ENCODE peak calls at places on chromosomes 2 and 18, in eight cellular contexts. One of them, this sample, is unnamed.

GRCh38 chr2:48414980-48415764 is 114.8 kb upstream of the STON1 start:
- DNase-seq in NCI-H2081: peak; percentile 67
- DNase-seq in T-helper 17 cell: no peak
- DNase-seq in stimulated activated CD4-positive, alpha-beta T cell treated with anti-CD3 and anti-CD28 coated beads, Interleukin-4, amount 100 ng/mL, for 4 hours: no peak
- DNase-seq in Ammon's horn: peak; percentile 93
- DNase-seq in Peyer's patch: no peak
- DNase-seq in pancreas: no peak
- DNase-seq in Panc1: no peak
- DNase-seq in this sample: no peak

GRCh38 chr2:100878000-100878786 is 58.3 kb downstream of the NPAS2 start:
- DNase-seq in Peyer's patch: no peak
- DNase-seq in Panc1: no peak
- DNase-seq in Ammon's horn: no peak
- DNase-seq in T-helper 17 cell: no peak
- DNase-seq in pancreas: no peak
- DNase-seq in NCI-H2081: no peak
- DNase-seq in stimulated activated CD4-positive, alpha-beta T cell treated with anti-CD3 and anti-CD28 coated beads, Interleukin-4, amount 100 ng/mL, for 4 hours: no peak
- DNase-seq in this sample: no peak

GRCh38 chr2:37675006-37675405 is 3.6 kb upstream of the CDC42EP3 start:
- DNase-seq in T-helper 17 cell: no peak
- DNase-seq in Ammon's horn: no peak
- DNase-seq in pancreas: no peak
- DNase-seq in Panc1: no peak
- DNase-seq in Peyer's patch: no peak
- DNase-seq in NCI-H2081: no peak
- DNase-seq in stimulated activated CD4-positive, alpha-beta T cell treated with anti-CD3 and anti-CD28 coated beads, Interleukin-4, amount 100 ng/mL, for 4 hours: no peak
- DNase-seq in this sample: no peak

GRCh38 chr2:235432741-235433520 is 60.9 kb upstream of the AGAP1 start:
- DNase-seq in Panc1: no peak
- DNase-seq in Peyer's patch: no peak
- DNase-seq in Ammon's horn: peak; percentile 21
- DNase-seq in T-helper 17 cell: no peak
- DNase-seq in pancreas: no peak
- DNase-seq in NCI-H2081: no peak
- DNase-seq in stimulated activated CD4-positive, alpha-beta T cell treated with anti-CD3 and anti-CD28 coated beads, Interleukin-4, amount 100 ng/mL, for 4 hours: no peak
- DNase-seq in this sample: no peak

GRCh38 chr18:60905699-60906098 is 427.5 kb upstream of the CDH20 start:
- DNase-seq in NCI-H2081: peak; percentile 3
- DNase-seq in T-helper 17 cell: no peak
- DNase-seq in pancreas: no peak
- DNase-seq in Ammon's horn: no peak
- DNase-seq in stimulated activated CD4-positive, alpha-beta T cell treated with anti-CD3 and anti-CD28 coated beads, Interleukin-4, amount 100 ng/mL, for 4 hours: no peak
- DNase-seq in Peyer's patch: no peak
- DNase-seq in Panc1: no peak
- DNase-seq in this sample: no peak

GRCh38 chr2:165958313-165958712 is 4.7 kb upstream of the TTC21B start:
- DNase-seq in T-helper 17 cell: no peak
- DNase-seq in Ammon's horn: no peak
- DNase-seq in pancreas: no peak
- DNase-seq in Panc1: no peak
- DNase-seq in Peyer's patch: no peak
- DNase-seq in NCI-H2081: no peak
- DNase-seq in stimulated activated CD4-positive, alpha-beta T cell treated with anti-CD3 and anti-CD28 coated beads, Interleukin-4, amount 100 ng/mL, for 4 hours: no peak
- DNase-seq in this sample: no peak

GRCh38 chr18:57918601-57919000 is 115.5 kb upstream of the ATP8B1 start:
- DNase-seq in pancreas: no peak
- DNase-seq in stimulated activated CD4-positive, alpha-beta T cell treated with anti-CD3 and anti-CD28 coated beads, Interleukin-4, amount 100 ng/mL, for 4 hours: no peak
- DNase-seq in Ammon's horn: no peak
- DNase-seq in NCI-H2081: peak; percentile 4
- DNase-seq in Peyer's patch: no peak
- DNase-seq in T-helper 17 cell: no peak
- DNase-seq in Panc1: no peak
- DNase-seq in this sample: no peak

GRCh38 chr2:240392084-240392947 is 43.1 kb upstream of the GPC1 start:
- DNase-seq in Ammon's horn: no peak
- DNase-seq in T-helper 17 cell: peak; percentile 9
- DNase-seq in pancreas: no peak
- DNase-seq in stimulated activated CD4-positive, alpha-beta T cell treated with anti-CD3 and anti-CD28 coated beads, Interleukin-4, amount 100 ng/mL, for 4 hours: no peak
- DNase-seq in NCI-H2081: no peak
- DNase-seq in Panc1: no peak
- DNase-seq in Peyer's patch: no peak
- DNase-seq in this sample: no peak

GRCh38 chr2:20562540-20563225 is 88.2 kb downstream of the HS1BP3 start:
- DNase-seq in Ammon's horn: no peak
- DNase-seq in NCI-H2081: no peak
- DNase-seq in Peyer's patch: no peak
- DNase-seq in Panc1: no peak
- DNase-seq in T-helper 17 cell: no peak
- DNase-seq in stimulated activated CD4-positive, alpha-beta T cell treated with anti-CD3 and anti-CD28 coated beads, Interleukin-4, amount 100 ng/mL, for 4 hours: no peak
- DNase-seq in pancreas: no peak
- DNase-seq in this sample: no peak

GRCh38 chr2:120749506-120750431 is 14.1 kb downstream of the GLI2 start:
- DNase-seq in Panc1: no peak
- DNase-seq in Ammon's horn: no peak
- DNase-seq in Peyer's patch: no peak
- DNase-seq in pancreas: no peak
- DNase-seq in NCI-H2081: no peak
- DNase-seq in T-helper 17 cell: no peak
- DNase-seq in stimulated activated CD4-positive, alpha-beta T cell treated with anti-CD3 and anti-CD28 coated beads, Interleukin-4, amount 100 ng/mL, for 4 hours: no peak
- DNase-seq in this sample: no peak

GRCh38 chr2:189393440-189394111 is 47.7 kb upstream of the WDR75 start:
- DNase-seq in stimulated activated CD4-positive, alpha-beta T cell treated with anti-CD3 and anti-CD28 coated beads, Interleukin-4, amount 100 ng/mL, for 4 hours: no peak
- DNase-seq in Ammon's horn: no peak
- DNase-seq in Peyer's patch: no peak
- DNase-seq in Panc1: no peak
- DNase-seq in T-helper 17 cell: no peak
- DNase-seq in pancreas: no peak
- DNase-seq in NCI-H2081: no peak
- DNase-seq in this sample: no peak

GRCh38 chr2:39703473-39703872 is 37.8 kb downstream of the TMEM178A start:
- DNase-seq in Panc1: no peak
- DNase-seq in Ammon's horn: no peak
- DNase-seq in Peyer's patch: no peak
- DNase-seq in pancreas: no peak
- DNase-seq in stimulated activated CD4-positive, alpha-beta T cell treated with anti-CD3 and anti-CD28 coated beads, Interleukin-4, amount 100 ng/mL, for 4 hours: no peak
- DNase-seq in T-helper 17 cell: no peak
- DNase-seq in NCI-H2081: no peak
- DNase-seq in this sample: no peak

GRCh38 chr2:147008481-147008880 is 836.3 kb upstream of the ACVR2A start:
- DNase-seq in pancreas: no peak
- DNase-seq in Panc1: no peak
- DNase-seq in NCI-H2081: no peak
- DNase-seq in Peyer's patch: no peak
- DNase-seq in stimulated activated CD4-positive, alpha-beta T cell treated with anti-CD3 and anti-CD28 coated beads, Interleukin-4, amount 100 ng/mL, for 4 hours: no peak
- DNase-seq in Ammon's horn: no peak
- DNase-seq in T-helper 17 cell: no peak
- DNase-seq in this sample: no peak

GRCh38 chr2:63765117-63765516 is 76.6 kb upstream of the UGP2 start:
- DNase-seq in Ammon's horn: no peak
- DNase-seq in Peyer's patch: no peak
- DNase-seq in T-helper 17 cell: no peak
- DNase-seq in stimulated activated CD4-positive, alpha-beta T cell treated with anti-CD3 and anti-CD28 coated beads, Interleukin-4, amount 100 ng/mL, for 4 hours: no peak
- DNase-seq in Panc1: no peak
- DNase-seq in NCI-H2081: no peak
- DNase-seq in pancreas: no peak
- DNase-seq in this sample: peak; percentile 24

GRCh38 chr2:229660951-229661350 is 53.4 kb downstream of the DNER start:
- DNase-seq in NCI-H2081: no peak
- DNase-seq in Peyer's patch: no peak
- DNase-seq in pancreas: no peak
- DNase-seq in T-helper 17 cell: no peak
- DNase-seq in Ammon's horn: no peak
- DNase-seq in stimulated activated CD4-positive, alpha-beta T cell treated with anti-CD3 and anti-CD28 coated beads, Interleukin-4, amount 100 ng/mL, for 4 hours: no peak
- DNase-seq in Panc1: no peak
- DNase-seq in this sample: no peak

GRCh38 chr2:170742896-170743529 is 27.2 kb upstream of the ERICH2 start:
- DNase-seq in Panc1: no peak
- DNase-seq in Ammon's horn: no peak
- DNase-seq in stimulated activated CD4-positive, alpha-beta T cell treated with anti-CD3 and anti-CD28 coated beads, Interleukin-4, amount 100 ng/mL, for 4 hours: no peak
- DNase-seq in T-helper 17 cell: no peak
- DNase-seq in Peyer's patch: no peak
- DNase-seq in pancreas: no peak
- DNase-seq in NCI-H2081: no peak
- DNase-seq in this sample: no peak

GRCh38 chr2:98108110-98108509 is 21.1 kb downstream of the VWA3B start:
- DNase-seq in NCI-H2081: no peak
- DNase-seq in Peyer's patch: no peak
- DNase-seq in pancreas: no peak
- DNase-seq in Ammon's horn: no peak
- DNase-seq in stimulated activated CD4-positive, alpha-beta T cell treated with anti-CD3 and anti-CD28 coated beads, Interleukin-4, amount 100 ng/mL, for 4 hours: no peak
- DNase-seq in Panc1: no peak
- DNase-seq in T-helper 17 cell: no peak
- DNase-seq in this sample: no peak

GRCh38 chr2:109516445-109517117 is 97.2 kb downstream of the SEPTIN10 start:
- DNase-seq in Peyer's patch: no peak
- DNase-seq in NCI-H2081: peak; percentile 39
- DNase-seq in pancreas: peak; percentile 33
- DNase-seq in T-helper 17 cell: no peak
- DNase-seq in Panc1: no peak
- DNase-seq in stimulated activated CD4-positive, alpha-beta T cell treated with anti-CD3 and anti-CD28 coated beads, Interleukin-4, amount 100 ng/mL, for 4 hours: no peak
- DNase-seq in Ammon's horn: no peak
- DNase-seq in this sample: no peak

GRCh38 chr18:35392375-35392774 is 15.2 kb upstream of the ZNF396 start:
- DNase-seq in Peyer's patch: no peak
- DNase-seq in NCI-H2081: no peak
- DNase-seq in Panc1: no peak
- DNase-seq in Ammon's horn: no peak
- DNase-seq in stimulated activated CD4-positive, alpha-beta T cell treated with anti-CD3 and anti-CD28 coated beads, Interleukin-4, amount 100 ng/mL, for 4 hours: no peak
- DNase-seq in pancreas: no peak
- DNase-seq in T-helper 17 cell: no peak
- DNase-seq in this sample: no peak